ENCODE peak calls at places on chromosome 1, in nine cellular contexts. One of them, this sample, is unnamed. For H3K4me1, the result is how much of the 10 kb centered on the place peaks cover.

GRCh38 chr1:241776911-241777310 is 71.1 kb upstream of the EXO1 start:
- DNase-seq in A549: no peak
- DNase-seq in left ventricle myocardium inferior: no peak
- DNase-seq in pancreas: no peak
- DNase-seq in heart right ventricle: no peak
- DNase-seq in upper lobe of right lung: no peak
- DNase-seq in stomach: no peak
- DNase-seq in heart left ventricle: no peak
- DNase-seq in left lung: no peak
- DNase-seq in this sample: no peak

GRCh38 chr1:20633190-20634064 is at the start of gene PINK1:
- DNase-seq in A549: peak
- DNase-seq in left ventricle myocardium inferior: peak
- DNase-seq in stomach: peak
- DNase-seq in left lung: peak
- DNase-seq in upper lobe of right lung: peak
- DNase-seq in pancreas: peak
- DNase-seq in heart left ventricle: peak
- DNase-seq in heart right ventricle: peak
- DNase-seq in this sample: peak

GRCh38 chr1:50973875-50974617 is 4.0 kb downstream of the CDKN2C start:
- DNase-seq in left lung: no peak
- DNase-seq in upper lobe of right lung: no peak
- DNase-seq in pancreas: no peak
- DNase-seq in heart left ventricle: no peak
- DNase-seq in stomach: no peak
- DNase-seq in left ventricle myocardium inferior: no peak
- DNase-seq in A549: peak
- DNase-seq in heart right ventricle: no peak
- DNase-seq in this sample: no peak

GRCh38 chr1:113978863-113979702 is at the start of gene OLFML3:
- DNase-seq in heart right ventricle: peak
- DNase-seq in heart left ventricle: peak
- DNase-seq in upper lobe of right lung: peak
- DNase-seq in pancreas: peak
- DNase-seq in stomach: peak
- DNase-seq in left ventricle myocardium inferior: peak
- DNase-seq in A549: peak
- DNase-seq in left lung: peak
- DNase-seq in this sample: peak

GRCh38 chr1:155938220-155938627 is 3.2 kb upstream of the RXFP4 start:
- DNase-seq in left lung: no peak
- DNase-seq in stomach: no peak
- DNase-seq in upper lobe of right lung: no peak
- DNase-seq in left ventricle myocardium inferior: no peak
- DNase-seq in heart right ventricle: no peak
- DNase-seq in heart left ventricle: no peak
- DNase-seq in A549: peak
- DNase-seq in pancreas: no peak
- DNase-seq in this sample: no peak

GRCh38 chr1:2268285-2269056 is 40.4 kb downstream of the SKI start:
- DNase-seq in heart right ventricle: no peak
- DNase-seq in heart left ventricle: no peak
- DNase-seq in stomach: no peak
- DNase-seq in upper lobe of right lung: no peak
- DNase-seq in left lung: no peak
- DNase-seq in pancreas: no peak
- DNase-seq in left ventricle myocardium inferior: no peak
- DNase-seq in A549: no peak
- DNase-seq in this sample: no peak

GRCh38 chr1:230422221-230422981 is 3.7 kb downstream of the PGBD5 start:
- DNase-seq in stomach: no peak
- DNase-seq in heart right ventricle: no peak
- DNase-seq in left lung: no peak
- DNase-seq in upper lobe of right lung: no peak
- DNase-seq in heart left ventricle: no peak
- DNase-seq in left ventricle myocardium inferior: no peak
- DNase-seq in pancreas: no peak
- DNase-seq in A549: no peak
- DNase-seq in this sample: no peak

GRCh38 chr1:197632000-197632399 is 143.3 kb downstream of the DENND1B start:
- DNase-seq in A549: no peak
- DNase-seq in left ventricle myocardium inferior: no peak
- DNase-seq in upper lobe of right lung: no peak
- DNase-seq in stomach: no peak
- DNase-seq in heart left ventricle: no peak
- DNase-seq in left lung: no peak
- DNase-seq in heart right ventricle: no peak
- DNase-seq in pancreas: no peak
- DNase-seq in this sample: no peak

GRCh38 chr1:37134599-37134998 is 100.3 kb upstream of the GRIK3 start:
- DNase-seq in heart right ventricle: no peak
- DNase-seq in pancreas: no peak
- DNase-seq in upper lobe of right lung: no peak
- DNase-seq in stomach: no peak
- DNase-seq in left ventricle myocardium inferior: no peak
- DNase-seq in heart left ventricle: no peak
- DNase-seq in A549: no peak
- DNase-seq in left lung: no peak
- DNase-seq in this sample: no peak

GRCh38 chr1:37257646-37258045 is 216.7 kb upstream of the ZC3H12A start:
- DNase-seq in heart right ventricle: no peak
- DNase-seq in heart left ventricle: no peak
- DNase-seq in stomach: no peak
- DNase-seq in left lung: no peak
- DNase-seq in left ventricle myocardium inferior: no peak
- DNase-seq in upper lobe of right lung: no peak
- DNase-seq in A549: no peak
- DNase-seq in pancreas: no peak
- DNase-seq in this sample: no peak

GRCh38 chr1:46575300-46575699 is 23.9 kb upstream of the KNCN start:
- DNase-seq in left lung: no peak
- DNase-seq in upper lobe of right lung: no peak
- DNase-seq in A549: no peak
- DNase-seq in heart right ventricle: no peak
- DNase-seq in left ventricle myocardium inferior: no peak
- DNase-seq in pancreas: no peak
- DNase-seq in stomach: no peak
- DNase-seq in heart left ventricle: no peak
- DNase-seq in this sample: no peak

GRCh38 chr1:29900727-29901126 is 664.4 kb downstream of the PTPRU start:
- DNase-seq in heart left ventricle: peak
- DNase-seq in upper lobe of right lung: no peak
- DNase-seq in left ventricle myocardium inferior: peak
- DNase-seq in stomach: no peak
- DNase-seq in A549: no peak
- DNase-seq in left lung: no peak
- DNase-seq in heart right ventricle: peak
- DNase-seq in pancreas: no peak
- DNase-seq in this sample: no peak

GRCh38 chr1:244171241-244171985 is 120.3 kb downstream of the ZBTB18 start:
- DNase-seq in pancreas: no peak
- DNase-seq in heart right ventricle: no peak
- DNase-seq in upper lobe of right lung: no peak
- DNase-seq in left ventricle myocardium inferior: no peak
- DNase-seq in stomach: no peak
- DNase-seq in heart left ventricle: peak
- DNase-seq in A549: no peak
- DNase-seq in left lung: no peak
- DNase-seq in this sample: no peak

GRCh38 chr1:51736702-51737101 is 119.8 kb downstream of the OSBPL9 start:
- DNase-seq in upper lobe of right lung: no peak
- DNase-seq in stomach: no peak
- DNase-seq in left ventricle myocardium inferior: no peak
- DNase-seq in heart right ventricle: no peak
- DNase-seq in left lung: no peak
- DNase-seq in heart left ventricle: no peak
- DNase-seq in pancreas: no peak
- DNase-seq in A549: peak
- DNase-seq in this sample: no peak

GRCh38 chr1:164836614-164837018 is 277.6 kb downstream of the PBX1 start:
- DNase-seq in left lung: no peak
- DNase-seq in A549: no peak
- DNase-seq in heart left ventricle: peak
- DNase-seq in pancreas: no peak
- DNase-seq in heart right ventricle: peak
- DNase-seq in stomach: no peak
- DNase-seq in upper lobe of right lung: no peak
- DNase-seq in left ventricle myocardium inferior: no peak
- DNase-seq in this sample: no peak

GRCh38 chr1:24920155-24920925 is 9.7 kb downstream of the RUNX3 start:
- DNase-seq in left lung: no peak
- DNase-seq in A549: no peak
- DNase-seq in stomach: no peak
- DNase-seq in pancreas: no peak
- DNase-seq in heart right ventricle: no peak
- DNase-seq in heart left ventricle: no peak
- DNase-seq in upper lobe of right lung: no peak
- DNase-seq in left ventricle myocardium inferior: no peak
- DNase-seq in this sample: peak

GRCh38 chr1:226942392-226942791 is 2.3 kb downstream of the COQ8A start:
- DNase-seq in pancreas: no peak
- DNase-seq in heart left ventricle: no peak
- DNase-seq in heart right ventricle: no peak
- DNase-seq in A549: no peak
- DNase-seq in upper lobe of right lung: no peak
- DNase-seq in left ventricle myocardium inferior: no peak
- DNase-seq in left lung: no peak
- DNase-seq in stomach: no peak
- DNase-seq in this sample: no peak
- H3K4me1 ChIP-seq in pancreas: under half
- H3K4me1 ChIP-seq in heart left ventricle: half or more
- H3K4me1 ChIP-seq in heart right ventricle: half or more
- H3K4me1 ChIP-seq in A549: under half
- H3K4me1 ChIP-seq in upper lobe of right lung: under half
- H3K4me1 ChIP-seq in left ventricle myocardium inferior: half or more
- H3K4me1 ChIP-seq in left lung: under half
- H3K4me1 ChIP-seq in stomach: half or more
- H3K4me1 ChIP-seq in this sample: under half

GRCh38 chr1:15430787-15431570 is 7.3 kb upstream of the CTRC start:
- DNase-seq in A549: peak
- DNase-seq in heart left ventricle: peak
- DNase-seq in pancreas: peak
- DNase-seq in left lung: peak
- DNase-seq in upper lobe of right lung: peak
- DNase-seq in heart right ventricle: peak
- DNase-seq in stomach: peak
- DNase-seq in left ventricle myocardium inferior: peak
- DNase-seq in this sample: no peak

GRCh38 chr1:15433471-15433870 is 4.8 kb upstream of the CTRC start:
- DNase-seq in stomach: no peak
- DNase-seq in A549: no peak
- DNase-seq in pancreas: peak
- DNase-seq in upper lobe of right lung: no peak
- DNase-seq in heart left ventricle: no peak
- DNase-seq in heart right ventricle: no peak
- DNase-seq in left lung: no peak
- DNase-seq in left ventricle myocardium inferior: no peak
- DNase-seq in this sample: no peak

GRCh38 chr1:15431571-15431948 is 6.7 kb upstream of the CTRC start:
- DNase-seq in A549: no peak
- DNase-seq in heart left ventricle: no peak
- DNase-seq in pancreas: no peak
- DNase-seq in upper lobe of right lung: no peak
- DNase-seq in left ventricle myocardium inferior: no peak
- DNase-seq in heart right ventricle: no peak
- DNase-seq in left lung: no peak
- DNase-seq in stomach: no peak
- DNase-seq in this sample: no peak

GRCh38 chr1:15429701-15430149 is 8.5 kb upstream of the CTRC start:
- DNase-seq in heart right ventricle: no peak
- DNase-seq in stomach: no peak
- DNase-seq in upper lobe of right lung: no peak
- DNase-seq in heart left ventricle: no peak
- DNase-seq in left ventricle myocardium inferior: no peak
- DNase-seq in left lung: no peak
- DNase-seq in A549: peak
- DNase-seq in pancreas: peak
- DNase-seq in this sample: no peak

GRCh38 chr1:15432327-15432726 is 5.9 kb upstream of the CTRC start:
- DNase-seq in A549: no peak
- DNase-seq in pancreas: peak
- DNase-seq in heart right ventricle: no peak
- DNase-seq in left ventricle myocardium inferior: no peak
- DNase-seq in upper lobe of right lung: no peak
- DNase-seq in stomach: peak
- DNase-seq in left lung: no peak
- DNase-seq in heart left ventricle: no peak
- DNase-seq in this sample: no peak
- H3K27ac ChIP-seq in A549: peak
- H3K27ac ChIP-seq in pancreas: peak
- H3K27ac ChIP-seq in heart right ventricle: no peak
- H3K27ac ChIP-seq in left ventricle myocardium inferior: no peak
- H3K27ac ChIP-seq in upper lobe of right lung: no peak
- H3K27ac ChIP-seq in stomach: peak
- H3K27ac ChIP-seq in left lung: no peak
- H3K27ac ChIP-seq in heart left ventricle: no peak
- H3K27ac ChIP-seq in this sample: no peak

GRCh38 chr1:221397141-221397540 is 344.7 kb downstream of the DUSP10 start:
- DNase-seq in heart right ventricle: no peak
- DNase-seq in left lung: no peak
- DNase-seq in pancreas: no peak
- DNase-seq in stomach: no peak
- DNase-seq in A549: no peak
- DNase-seq in left ventricle myocardium inferior: no peak
- DNase-seq in upper lobe of right lung: no peak
- DNase-seq in heart left ventricle: no peak
- DNase-seq in this sample: no peak
- TF ChIP-seq CTCF in heart right ventricle: no peak
- TF ChIP-seq CTCF in left lung: no peak
- TF ChIP-seq CTCF in pancreas: no peak
- TF ChIP-seq CTCF in stomach: no peak
- TF ChIP-seq CTCF in A549: no peak
- TF ChIP-seq CTCF in left ventricle myocardium inferior: no peak
- TF ChIP-seq CTCF in upper lobe of right lung: no peak
- TF ChIP-seq CTCF in heart left ventricle: no peak
- TF ChIP-seq CTCF in this sample: no peak

DNA sequence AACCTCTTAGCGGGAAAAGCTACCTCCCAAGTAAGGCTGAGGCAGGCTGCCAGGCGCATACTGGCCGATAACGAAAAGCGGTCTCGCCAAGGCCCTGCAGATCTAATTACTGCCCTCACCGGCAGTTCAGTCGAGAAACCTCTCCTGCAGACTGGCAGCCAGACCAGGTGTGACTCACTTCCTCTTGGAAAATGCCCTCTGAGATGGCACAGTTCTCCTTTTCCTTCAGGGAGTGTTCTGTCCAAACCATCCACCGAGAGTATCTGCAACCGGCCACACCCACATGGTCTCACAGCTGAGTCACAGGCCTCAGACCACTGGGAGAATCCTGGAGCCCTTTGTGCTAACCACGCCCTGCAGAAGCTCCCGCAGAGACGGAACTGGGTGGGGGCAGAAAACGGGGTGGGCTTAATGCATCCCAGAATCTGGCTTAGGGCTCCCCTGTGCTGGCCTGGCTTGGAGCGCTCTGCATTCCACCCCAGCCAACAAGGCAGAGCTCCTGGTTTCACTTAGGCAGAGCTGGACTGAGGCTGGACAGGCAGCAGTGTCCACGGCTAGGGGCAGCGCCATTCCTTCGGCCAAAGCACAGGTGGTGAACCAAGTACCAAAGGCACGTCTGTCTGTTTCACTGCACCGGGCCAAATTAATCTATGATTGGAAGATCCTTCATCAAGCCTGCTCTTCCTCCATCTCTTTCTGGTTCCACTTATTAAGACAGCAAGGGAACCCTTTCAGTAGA is 1.1 kb downstream of the S100A10 start:
- DNase-seq in heart right ventricle: peak
- DNase-seq in heart left ventricle: peak
- DNase-seq in upper lobe of right lung: peak
- DNase-seq in left ventricle myocardium inferior: peak
- DNase-seq in A549: peak
- DNase-seq in stomach: peak
- DNase-seq in left lung: peak
- DNase-seq in pancreas: peak
- DNase-seq in this sample: peak
- H3K4me1 ChIP-seq in heart right ventricle: under half
- H3K4me1 ChIP-seq in heart left ventricle: half or more
- H3K4me1 ChIP-seq in upper lobe of right lung: half or more
- H3K4me1 ChIP-seq in left ventricle myocardium inferior: half or more
- H3K4me1 ChIP-seq in A549: half or more
- H3K4me1 ChIP-seq in stomach: half or more
- H3K4me1 ChIP-seq in left lung: under half
- H3K4me1 ChIP-seq in pancreas: under half
- H3K4me1 ChIP-seq in this sample: half or more

This sample was measured in thoracic aorta.